ENCODE peak calls at places on chromosomes 2 and 18, in eight cellular contexts. A, J, M, D, N, U, X and H are unnamed samples. For H3K27me3, the result is how much of the 10 kb centered on the place peaks cover.

GRCh38 chr2:101546376-101547058 is 71.6 kb upstream of the RFX8 start:
- DNase-seq in M (no peak), A (peak), X (no peak), U (no peak), J (peak), D (no peak), N (no peak), H (no peak)

GRCh38 chr2:39696072-39696471 is 30.4 kb downstream of the TMEM178A start:
- DNase-seq in N (no peak), U (peak), A (peak), J (peak), X (no peak), D (no peak), M (no peak), H (peak)

GRCh38 chr2:231361701-231362588 is 33.6 kb upstream of the B3GNT7 start:
- DNase-seq in M (no peak), A (no peak), D (no peak), N (no peak), J (no peak), X (no peak), U (no peak), H (no peak)

GRCh38 chr2:215528555-215528954 is 92.7 kb upstream of the FN1 start:
- DNase-seq in U (peak), X (no peak), M (no peak), A (peak), D (no peak), N (no peak), J (peak), H (peak)

GRCh38 chr2:200383380-200384110 is 77.1 kb downstream of the SPATS2L start:
- DNase-seq in D (no peak), A (peak), U (no peak), M (no peak), J (peak), X (no peak), N (no peak), H (no peak)

GRCh38 chr2:230634146-230634545 is 78.5 kb upstream of the CAB39 start:
- DNase-seq in J (no peak), X (no peak), M (no peak), A (no peak), D (no peak), U (no peak), N (no peak), H (no peak)

GRCh38 chr2:237888389-237888788 is 29.0 kb downstream of the RAMP1 start:
- DNase-seq in J (peak), X (no peak), M (no peak), D (no peak), N (no peak), A (peak), U (no peak), H (no peak)

GRCh38 chr2:185347445-185347844 is 391.2 kb upstream of the FSIP2 start:
- DNase-seq in M (no peak), D (no peak), U (no peak), X (no peak), N (no peak), A (no peak), J (no peak), H (no peak)

DNA sequence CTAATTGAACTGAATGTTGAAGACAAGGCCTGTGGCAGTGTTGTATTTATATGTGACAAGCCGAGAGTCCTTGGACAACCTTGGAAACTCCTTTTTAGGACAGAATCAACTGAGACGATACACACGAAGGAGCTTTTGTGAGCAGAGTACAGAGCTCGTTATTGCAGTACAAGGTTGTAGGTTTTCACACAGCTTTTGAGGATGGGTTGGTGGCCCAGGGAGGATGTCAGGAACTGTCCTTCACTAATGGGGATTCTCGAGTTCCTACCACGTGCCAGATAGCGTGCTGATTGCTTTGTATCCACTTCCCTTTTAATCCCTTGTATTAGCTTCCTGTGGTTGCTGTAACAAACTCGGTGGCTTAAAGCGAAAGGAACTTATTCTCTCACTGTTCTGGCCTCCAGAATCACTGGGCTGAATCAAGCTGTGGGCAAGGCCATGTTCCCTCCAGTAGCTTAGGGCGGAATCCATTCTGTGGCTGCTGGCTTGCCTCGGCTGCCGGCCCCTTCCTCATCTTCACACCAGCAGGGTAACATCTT is 20.2 kb downstream of the INPP4A start:
- DNase-seq in X (no peak), A (peak), N (peak), M (no peak), U (no peak), J (no peak), D (no peak), H (no peak)
- H3K4me3 ChIP-seq in X (peak), A (no peak), N (no peak), M (no peak), U (no peak), J (no peak), D (peak), H (no peak)

GRCh38 chr2:176679306-176679705 is 410.1 kb downstream of the MTX2 start:
- DNase-seq in A (no peak), M (no peak), J (no peak), X (no peak), U (no peak), D (no peak), N (no peak), H (no peak)
- H3K27me3 ChIP-seq in A (under half), M (under half), J (under half), X (under half), U (under half), D (under half), N (under half), H (under half)

GRCh38 chr2:159904127-159904564 is 106.1 kb upstream of the CD302 start:
- DNase-seq in J (peak), M (peak), A (peak), X (peak), N (peak), D (peak), U (no peak), H (peak)

GRCh38 chr2:159905901-159906300 is 107.9 kb upstream of the CD302 start:
- DNase-seq in D (no peak), A (no peak), J (no peak), U (no peak), N (no peak), X (no peak), M (no peak), H (no peak)

GRCh38 chr2:159904565-159905281 is 106.7 kb upstream of the CD302 start:
- DNase-seq in M (peak), X (peak), A (peak), U (no peak), D (peak), N (peak), J (peak), H (peak)

GRCh38 chr2:159902722-159903121 is 104.7 kb upstream of the CD302 start:
- DNase-seq in N (no peak), D (no peak), J (no peak), M (no peak), A (no peak), U (no peak), X (no peak), H (no peak)

DNA sequence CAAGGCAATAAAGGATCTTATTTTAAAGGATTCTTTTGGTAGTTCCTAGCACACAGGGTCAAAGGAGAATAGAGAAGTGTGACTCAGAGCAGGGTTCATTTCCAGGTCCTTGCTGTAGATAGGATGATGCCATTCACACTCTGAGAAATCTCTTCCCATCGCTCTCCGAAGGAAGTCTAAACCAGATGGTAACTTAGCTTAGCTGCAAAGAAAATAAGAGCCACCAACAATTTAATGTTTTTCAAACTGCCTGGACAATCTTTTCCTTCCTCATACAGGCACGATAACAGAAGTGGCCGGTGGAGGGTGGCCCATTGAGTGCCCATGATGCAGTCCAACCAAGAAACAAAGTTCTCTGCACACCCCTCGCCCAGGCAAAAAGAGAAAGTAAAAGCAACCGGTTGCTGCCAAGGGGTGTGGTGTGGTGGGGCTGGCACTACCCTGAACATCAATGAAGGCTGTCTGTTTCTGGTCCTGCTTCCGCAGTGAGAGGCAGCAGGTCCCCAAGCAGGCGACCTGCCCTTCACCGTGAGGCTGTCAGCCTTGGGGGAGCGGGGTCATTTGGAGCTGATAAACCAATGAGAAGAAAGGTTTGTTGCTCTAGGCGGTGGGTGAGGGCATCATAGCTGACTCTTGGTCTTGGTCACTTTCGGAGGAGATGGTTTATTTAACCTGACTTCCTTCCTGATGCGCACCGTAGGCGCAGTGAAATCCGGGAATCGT is 105.6 kb upstream of the CD302 start:
- DNase-seq in A (peak), D (peak), M (peak), J (peak), U (no peak), X (peak), N (peak), H (peak)
- H3K4me3 ChIP-seq in A (peak), D (peak), M (peak), J (peak), U (no peak), X (peak), N (peak), H (peak)

DNA sequence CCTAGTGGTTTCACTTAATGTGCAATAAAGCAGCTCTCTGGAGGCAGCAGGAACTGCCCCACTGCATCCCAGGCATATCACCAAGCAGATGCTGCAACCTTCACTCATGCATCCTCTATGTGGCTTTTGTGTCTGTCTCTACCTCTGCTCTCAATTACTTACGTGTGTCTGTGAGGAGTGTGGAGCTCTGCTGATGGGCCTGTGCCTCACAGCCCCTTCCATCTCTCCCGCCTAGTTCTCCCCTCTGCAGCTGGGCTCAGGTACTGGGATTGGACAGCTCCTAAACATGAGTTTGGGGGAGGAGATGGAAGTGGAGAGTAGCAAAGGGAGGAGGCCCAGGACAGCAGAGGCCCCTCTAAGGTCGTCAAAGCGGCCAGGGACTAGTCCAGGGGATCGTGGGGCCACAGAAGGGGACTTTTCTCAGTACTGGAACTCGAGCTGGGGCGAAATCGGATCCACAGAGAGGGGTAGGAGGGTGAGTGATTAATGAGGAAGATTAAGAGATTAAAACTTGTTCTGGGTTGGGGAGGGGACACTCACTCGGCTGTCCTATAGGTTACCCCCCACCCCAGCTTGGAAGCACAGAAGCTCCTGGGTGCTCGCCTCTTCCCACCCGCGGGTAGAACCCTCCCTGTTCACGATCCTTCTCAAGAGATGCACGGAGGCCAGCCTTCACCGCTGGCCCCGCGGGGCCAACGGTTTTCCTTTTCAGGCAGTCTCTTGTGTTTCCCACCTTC is 2.1 kb upstream of the LBX2 start:
- DNase-seq in X (no peak), D (no peak), M (no peak), N (no peak), U (no peak), J (no peak), A (no peak), H (no peak)
- H3K27me3 ChIP-seq in X (half or more), D (under half), M (under half), N (under half), U (under half), J (under half), A (under half), H (under half)

DNA sequence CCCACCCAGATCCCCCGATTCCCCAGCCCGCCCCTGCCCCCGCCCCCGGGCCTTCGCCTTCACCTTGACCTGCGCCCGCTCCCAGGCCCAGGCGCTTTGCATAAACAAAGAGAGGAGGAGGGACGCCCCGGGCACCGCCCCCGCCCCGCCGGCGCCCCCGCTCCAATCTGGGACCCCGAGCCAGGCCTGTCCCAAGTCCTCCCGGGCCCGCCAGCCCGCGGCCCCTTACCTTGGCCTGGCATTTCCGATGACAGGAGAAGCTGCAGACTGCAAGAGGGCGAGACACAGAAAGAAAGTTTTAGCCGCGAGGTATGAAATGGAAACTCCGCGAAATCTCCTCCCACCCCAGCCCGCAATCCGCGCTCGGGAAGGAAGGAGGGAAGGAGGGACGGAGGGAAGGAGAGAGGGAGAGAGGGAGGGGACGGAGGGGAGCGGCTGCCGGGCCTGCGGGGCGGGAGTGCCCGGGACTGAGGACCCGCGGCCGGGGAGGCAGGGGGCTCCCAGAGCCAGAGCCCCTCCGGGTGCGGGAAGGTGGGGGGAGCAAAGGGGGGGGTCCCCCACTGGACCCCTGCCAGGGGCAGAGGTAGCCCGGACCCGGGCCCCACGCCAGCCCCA is 24.2 kb downstream of the TNS1 start:
- DNase-seq in N (no peak), M (peak), D (no peak), X (no peak), J (no peak), U (no peak), A (peak), H (no peak)
- H3K4me3 ChIP-seq in N (peak), M (peak), D (no peak), X (no peak), J (no peak), U (peak), A (peak), H (no peak)

GRCh38 chr18:907171-907879 is 2.7 kb downstream of the ADCYAP1 start:
- DNase-seq in D (no peak), J (peak), U (no peak), A (no peak), X (no peak), M (no peak), N (peak), H (peak)

GRCh38 chr18:905948-906415 is 1.3 kb downstream of the ADCYAP1 start:
- DNase-seq in J (no peak), N (no peak), X (no peak), A (no peak), M (no peak), U (no peak), D (no peak), H (no peak)

GRCh38 chr18:908631-909621 is 4.3 kb downstream of the ADCYAP1 start:
- DNase-seq in U (no peak), A (no peak), N (no peak), J (peak), M (no peak), X (no peak), D (no peak), H (no peak)

GRCh38 chr18:906416-907170 is 1.9 kb downstream of the ADCYAP1 start:
- DNase-seq in A (no peak), X (no peak), N (no peak), M (no peak), U (no peak), J (peak), D (no peak), H (no peak)

DNA sequence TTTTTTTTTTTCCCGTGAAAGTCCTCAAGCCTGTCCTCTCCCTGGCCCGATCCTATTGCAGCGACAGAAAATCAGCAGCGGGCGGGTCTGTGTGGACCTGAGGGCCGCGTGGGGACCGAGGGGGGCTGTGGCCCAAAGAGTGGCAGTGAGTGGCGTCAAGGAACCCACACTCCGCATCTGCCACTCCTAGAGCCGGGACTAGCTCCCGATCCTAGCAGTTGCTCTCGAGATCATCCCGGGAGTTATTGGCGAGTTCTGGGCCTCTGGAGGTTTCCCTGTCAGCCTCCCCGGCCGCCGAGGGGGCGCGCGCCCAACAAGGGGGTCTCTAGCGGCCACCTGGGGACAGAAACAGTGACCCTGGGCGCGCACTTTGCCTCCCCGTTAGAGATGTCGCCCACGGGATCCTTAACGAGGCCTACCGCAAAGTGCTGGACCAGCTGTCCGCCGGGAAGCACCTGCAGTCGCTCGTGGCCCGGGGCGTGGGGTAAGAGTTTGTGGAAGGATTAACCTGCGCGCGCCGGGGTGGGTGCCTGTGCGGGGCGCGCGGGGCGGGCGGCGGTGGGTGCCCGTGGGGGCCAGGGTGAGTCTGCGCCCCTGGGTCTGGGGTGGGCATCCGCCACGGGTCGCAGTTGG is 3.3 kb downstream of the ADCYAP1 start:
- DNase-seq in A (no peak), J (no peak), X (no peak), N (no peak), M (no peak), D (no peak), U (no peak), H (no peak)
- H3K27me3 ChIP-seq in A (half or more), J (half or more), X (under half), N (under half), M (under half), D (under half), U (half or more), H (under half)

GRCh38 chr2:236365258-236366048 is 101.2 kb upstream of the ASB18 start:
- DNase-seq in M (no peak), A (no peak), U (no peak), J (no peak), D (no peak), N (no peak), X (no peak), H (no peak)
- H3K4me3 ChIP-seq in M (no peak), A (no peak), U (no peak), J (no peak), D (peak), N (no peak), X (peak), H (no peak)

GRCh38 chr2:119156105-119156890 is 2.3 kb downstream of the C1QL2 start:
- DNase-seq in A (no peak), U (no peak), N (no peak), X (no peak), J (peak), M (no peak), D (no peak), H (no peak)
- H3K27me3 ChIP-seq in A (half or more), U (half or more), N (under half), X (under half), J (half or more), M (under half), D (under half), H (under half)